ENCODE peak calls at places on chromosome 19, in nine cellular contexts. One of them, this sample, is unnamed.

GRCh38 chr19:53537523-53538377 is at the start of gene ZNF331:
- DNase-seq in head of caudate nucleus: peak; percentile 81
- DNase-seq in smooth muscle cell of the brain vasculature: no peak
- DNase-seq in CD8-positive, alpha-beta memory T cell: peak; percentile 96
- DNase-seq in epithelial cell of esophagus: peak; percentile 69
- DNase-seq in activated T-cell treated with anti-CD3 and anti-CD28 coated beads for 1 hour: peak; percentile 75
- DNase-seq in astrocyte of the cerebellum: no peak
- DNase-seq in HS-27A: no peak
- DNase-seq in left ventricle myocardium superior: peak; percentile 89
- DNase-seq in this sample: peak; percentile 88

GRCh38 chr19:23817519-23817918 is 58.8 kb upstream of the ZNF681 start:
- DNase-seq in head of caudate nucleus: no peak
- DNase-seq in smooth muscle cell of the brain vasculature: no peak
- DNase-seq in CD8-positive, alpha-beta memory T cell: no peak
- DNase-seq in epithelial cell of esophagus: peak; percentile 51
- DNase-seq in activated T-cell treated with anti-CD3 and anti-CD28 coated beads for 1 hour: peak; percentile 15
- DNase-seq in astrocyte of the cerebellum: no peak
- DNase-seq in HS-27A: no peak
- DNase-seq in left ventricle myocardium superior: peak; percentile 34
- DNase-seq in this sample: no peak

GRCh38 chr19:17794731-17795494 is at the start of gene B3GNT3:
- DNase-seq in head of caudate nucleus: no peak
- DNase-seq in smooth muscle cell of the brain vasculature: no peak
- DNase-seq in CD8-positive, alpha-beta memory T cell: no peak
- DNase-seq in epithelial cell of esophagus: peak; percentile 70
- DNase-seq in activated T-cell treated with anti-CD3 and anti-CD28 coated beads for 1 hour: no peak
- DNase-seq in astrocyte of the cerebellum: no peak
- DNase-seq in HS-27A: no peak
- DNase-seq in left ventricle myocardium superior: peak; percentile 47
- DNase-seq in this sample: no peak

GRCh38 chr19:36210497-36210896 is 4.0 kb downstream of the ZNF565 start:
- DNase-seq in head of caudate nucleus: no peak
- DNase-seq in smooth muscle cell of the brain vasculature: no peak
- DNase-seq in CD8-positive, alpha-beta memory T cell: no peak
- DNase-seq in epithelial cell of esophagus: no peak
- DNase-seq in activated T-cell treated with anti-CD3 and anti-CD28 coated beads for 1 hour: no peak
- DNase-seq in astrocyte of the cerebellum: no peak
- DNase-seq in HS-27A: no peak
- DNase-seq in left ventricle myocardium superior: no peak
- DNase-seq in this sample: no peak

GRCh38 chr19:1125601-1126533 is 22.1 kb downstream of the GPX4 start:
- DNase-seq in head of caudate nucleus: no peak
- DNase-seq in smooth muscle cell of the brain vasculature: peak; percentile 65
- DNase-seq in CD8-positive, alpha-beta memory T cell: no peak
- DNase-seq in epithelial cell of esophagus: no peak
- DNase-seq in activated T-cell treated with anti-CD3 and anti-CD28 coated beads for 1 hour: no peak
- DNase-seq in astrocyte of the cerebellum: no peak
- DNase-seq in HS-27A: peak; percentile 39
- DNase-seq in left ventricle myocardium superior: no peak
- DNase-seq in this sample: no peak

GRCh38 chr19:38290631-38291147 is 13.4 kb upstream of the C19orf33 start:
- DNase-seq in head of caudate nucleus: no peak
- DNase-seq in smooth muscle cell of the brain vasculature: peak; percentile 58
- DNase-seq in CD8-positive, alpha-beta memory T cell: no peak
- DNase-seq in epithelial cell of esophagus: peak; percentile 96
- DNase-seq in activated T-cell treated with anti-CD3 and anti-CD28 coated beads for 1 hour: no peak
- DNase-seq in astrocyte of the cerebellum: peak; percentile 56
- DNase-seq in HS-27A: peak; percentile 79
- DNase-seq in left ventricle myocardium superior: no peak
- DNase-seq in this sample: no peak

GRCh38 chr19:52638601-52639000 is 446 bp upstream of the ZNF83 start:
- DNase-seq in head of caudate nucleus: peak; percentile 6
- DNase-seq in smooth muscle cell of the brain vasculature: peak; percentile 9
- DNase-seq in CD8-positive, alpha-beta memory T cell: no peak
- DNase-seq in epithelial cell of esophagus: no peak
- DNase-seq in activated T-cell treated with anti-CD3 and anti-CD28 coated beads for 1 hour: no peak
- DNase-seq in astrocyte of the cerebellum: no peak
- DNase-seq in HS-27A: no peak
- DNase-seq in left ventricle myocardium superior: peak; percentile 51
- DNase-seq in this sample: no peak

GRCh38 chr19:12163841-12164240 is 945 bp downstream of the ZNF136 start:
- DNase-seq in head of caudate nucleus: no peak
- DNase-seq in smooth muscle cell of the brain vasculature: no peak
- DNase-seq in CD8-positive, alpha-beta memory T cell: no peak
- DNase-seq in epithelial cell of esophagus: peak; percentile 18
- DNase-seq in activated T-cell treated with anti-CD3 and anti-CD28 coated beads for 1 hour: no peak
- DNase-seq in astrocyte of the cerebellum: no peak
- DNase-seq in HS-27A: no peak
- DNase-seq in left ventricle myocardium superior: no peak
- DNase-seq in this sample: no peak

GRCh38 chr19:51733742-51734522 is 10.1 kb upstream of the HAS1 start:
- DNase-seq in head of caudate nucleus: no peak
- DNase-seq in smooth muscle cell of the brain vasculature: no peak
- DNase-seq in CD8-positive, alpha-beta memory T cell: no peak
- DNase-seq in epithelial cell of esophagus: no peak
- DNase-seq in activated T-cell treated with anti-CD3 and anti-CD28 coated beads for 1 hour: no peak
- DNase-seq in astrocyte of the cerebellum: no peak
- DNase-seq in HS-27A: no peak
- DNase-seq in left ventricle myocardium superior: no peak
- DNase-seq in this sample: no peak

GRCh38 chr19:23071087-23071511 is 45.7 kb upstream of the ZNF730 start:
- DNase-seq in head of caudate nucleus: peak; percentile 13
- DNase-seq in smooth muscle cell of the brain vasculature: peak; percentile 2
- DNase-seq in CD8-positive, alpha-beta memory T cell: no peak
- DNase-seq in epithelial cell of esophagus: no peak
- DNase-seq in activated T-cell treated with anti-CD3 and anti-CD28 coated beads for 1 hour: no peak
- DNase-seq in astrocyte of the cerebellum: no peak
- DNase-seq in HS-27A: no peak
- DNase-seq in left ventricle myocardium superior: peak; percentile 54
- DNase-seq in this sample: peak; percentile 90

GRCh38 chr19:57757941-57758340 is 11.3 kb downstream of the ZNF776 start:
- DNase-seq in head of caudate nucleus: no peak
- DNase-seq in smooth muscle cell of the brain vasculature: no peak
- DNase-seq in CD8-positive, alpha-beta memory T cell: no peak
- DNase-seq in epithelial cell of esophagus: no peak
- DNase-seq in activated T-cell treated with anti-CD3 and anti-CD28 coated beads for 1 hour: no peak
- DNase-seq in astrocyte of the cerebellum: no peak
- DNase-seq in HS-27A: no peak
- DNase-seq in left ventricle myocardium superior: no peak
- DNase-seq in this sample: no peak

GRCh38 chr19:29245221-29245620 is 32.3 kb upstream of the UQCRFS1 start:
- DNase-seq in head of caudate nucleus: no peak
- DNase-seq in smooth muscle cell of the brain vasculature: no peak
- DNase-seq in CD8-positive, alpha-beta memory T cell: no peak
- DNase-seq in epithelial cell of esophagus: no peak
- DNase-seq in activated T-cell treated with anti-CD3 and anti-CD28 coated beads for 1 hour: no peak
- DNase-seq in astrocyte of the cerebellum: no peak
- DNase-seq in HS-27A: no peak
- DNase-seq in left ventricle myocardium superior: no peak
- DNase-seq in this sample: no peak

GRCh38 chr19:1453525-1454371 is 3.8 kb downstream of the APC2 start:
- DNase-seq in head of caudate nucleus: peak; percentile 95
- DNase-seq in smooth muscle cell of the brain vasculature: no peak
- DNase-seq in CD8-positive, alpha-beta memory T cell: no peak
- DNase-seq in epithelial cell of esophagus: peak; percentile 70
- DNase-seq in activated T-cell treated with anti-CD3 and anti-CD28 coated beads for 1 hour: no peak
- DNase-seq in astrocyte of the cerebellum: no peak
- DNase-seq in HS-27A: no peak
- DNase-seq in left ventricle myocardium superior: peak; percentile 58
- DNase-seq in this sample: peak; percentile 84

GRCh38 chr19:45069056-45069455 is 7.2 kb downstream of the ZNF296 start:
- DNase-seq in head of caudate nucleus: no peak
- DNase-seq in smooth muscle cell of the brain vasculature: no peak
- DNase-seq in CD8-positive, alpha-beta memory T cell: no peak
- DNase-seq in epithelial cell of esophagus: peak; percentile 50
- DNase-seq in activated T-cell treated with anti-CD3 and anti-CD28 coated beads for 1 hour: no peak
- DNase-seq in astrocyte of the cerebellum: no peak
- DNase-seq in HS-27A: no peak
- DNase-seq in left ventricle myocardium superior: no peak
- DNase-seq in this sample: no peak

GRCh38 chr19:55452381-55453325 is 8.8 kb downstream of the ISOC2 start:
- DNase-seq in head of caudate nucleus: peak; percentile 95
- DNase-seq in smooth muscle cell of the brain vasculature: peak; percentile 61
- DNase-seq in CD8-positive, alpha-beta memory T cell: no peak
- DNase-seq in epithelial cell of esophagus: peak; percentile 65
- DNase-seq in activated T-cell treated with anti-CD3 and anti-CD28 coated beads for 1 hour: no peak
- DNase-seq in astrocyte of the cerebellum: no peak
- DNase-seq in HS-27A: no peak
- DNase-seq in left ventricle myocardium superior: peak; percentile 76
- DNase-seq in this sample: peak; percentile 95

GRCh38 chr19:53597023-53597422 is 34.8 kb upstream of the DPRX start:
- DNase-seq in head of caudate nucleus: no peak
- DNase-seq in smooth muscle cell of the brain vasculature: no peak
- DNase-seq in CD8-positive, alpha-beta memory T cell: no peak
- DNase-seq in epithelial cell of esophagus: peak; percentile 67
- DNase-seq in activated T-cell treated with anti-CD3 and anti-CD28 coated beads for 1 hour: no peak
- DNase-seq in astrocyte of the cerebellum: no peak
- DNase-seq in HS-27A: no peak
- DNase-seq in left ventricle myocardium superior: no peak
- DNase-seq in this sample: no peak

GRCh38 chr19:2646866-2647535 is 55.5 kb downstream of the GNG7 start:
- DNase-seq in head of caudate nucleus: no peak
- DNase-seq in smooth muscle cell of the brain vasculature: no peak
- DNase-seq in CD8-positive, alpha-beta memory T cell: no peak
- DNase-seq in epithelial cell of esophagus: no peak
- DNase-seq in activated T-cell treated with anti-CD3 and anti-CD28 coated beads for 1 hour: no peak
- DNase-seq in astrocyte of the cerebellum: no peak
- DNase-seq in HS-27A: no peak
- DNase-seq in left ventricle myocardium superior: no peak
- DNase-seq in this sample: no peak

GRCh38 chr19:33368074-33368864 is 5.2 kb upstream of the CEBPG start:
- DNase-seq in head of caudate nucleus: no peak
- DNase-seq in smooth muscle cell of the brain vasculature: no peak
- DNase-seq in CD8-positive, alpha-beta memory T cell: no peak
- DNase-seq in epithelial cell of esophagus: peak; percentile 94
- DNase-seq in activated T-cell treated with anti-CD3 and anti-CD28 coated beads for 1 hour: no peak
- DNase-seq in astrocyte of the cerebellum: no peak
- DNase-seq in HS-27A: peak; percentile 26
- DNase-seq in left ventricle myocardium superior: no peak
- DNase-seq in this sample: no peak

GRCh38 chr19:21463449-21464105 is 41.8 kb upstream of the ZNF429 start:
- DNase-seq in head of caudate nucleus: peak; percentile 79
- DNase-seq in smooth muscle cell of the brain vasculature: no peak
- DNase-seq in CD8-positive, alpha-beta memory T cell: peak; percentile 34
- DNase-seq in epithelial cell of esophagus: no peak
- DNase-seq in activated T-cell treated with anti-CD3 and anti-CD28 coated beads for 1 hour: peak; percentile 6
- DNase-seq in astrocyte of the cerebellum: no peak
- DNase-seq in HS-27A: no peak
- DNase-seq in left ventricle myocardium superior: peak; percentile 65
- DNase-seq in this sample: peak; percentile 92